ENCODE peak calls at places on chromosome 3, in eight cellular contexts. S is WERI-Rb-1; A is astrocyte of the spinal cord; W is stimulated activated CD4-positive, alpha-beta T cell treated with anti-CD3 and anti-CD28 coated beads, Interleukin-1b, Interleukin-23, amount 100 ng/mL, for 24 hours; V is AML-193; X is Caki2; M is activated T-cell treated with anti-CD3 and anti-CD28 coated beads for 1 hour; Q is T-cell. G is an unnamed sample.

GRCh38 chr3:102529452-102529851 is 94.6 kb downstream of the ZPLD1 start:
- DNase-seq in M (no peak), X (peak), V (no peak), W (no peak), A (peak), S (peak), Q (no peak), G (peak)

GRCh38 chr3:46350262-46350565 is 3.7 kb upstream of the CCR2 start:
- DNase-seq in W (no peak), X (no peak), M (no peak), Q (no peak), V (peak), S (no peak), A (no peak), G (no peak)

GRCh38 chr3:185280572-185281365 is 26.9 kb upstream of the EHHADH start:
- DNase-seq in W (no peak), S (no peak), V (peak), Q (no peak), X (peak), M (no peak), A (peak), G (peak)

GRCh38 chr3:988790-989189 is 104.0 kb upstream of the CNTN6 start:
- DNase-seq in Q (no peak), V (no peak), A (no peak), S (no peak), M (no peak), W (no peak), X (no peak), G (no peak)

GRCh38 chr3:3089017-3089416 is 21.2 kb downstream of the IL5RA start:
- DNase-seq in M (no peak), V (no peak), S (no peak), X (no peak), A (no peak), Q (no peak), W (no peak), G (no peak)

GRCh38 chr3:108877906-108878305 is 55.3 kb downstream of the TRAT1 start:
- DNase-seq in X (no peak), W (no peak), V (no peak), Q (no peak), A (no peak), S (no peak), M (no peak), G (no peak)

GRCh38 chr3:150319900-150320299 is 88.2 kb upstream of the TSC22D2 start:
- DNase-seq in S (peak), W (no peak), V (no peak), A (peak), X (peak), M (no peak), Q (no peak), G (no peak)

GRCh38 chr3:194204793-194205065 is 68.8 kb downstream of the HES1 start:
- DNase-seq in X (no peak), Q (no peak), V (no peak), W (no peak), M (no peak), A (no peak), S (no peak), G (no peak)

GRCh38 chr3:50381315-50381714 is 22.0 kb upstream of the TMEM115 start:
- DNase-seq in W (no peak), M (no peak), V (no peak), Q (no peak), X (no peak), S (peak), A (no peak), G (no peak)

GRCh38 chr3:113717818-113718217 is 21.4 kb upstream of the USF3 start:
- DNase-seq in X (no peak), S (no peak), Q (no peak), A (no peak), V (no peak), M (no peak), W (peak), G (no peak)

GRCh38 chr3:120477826-120478225 is 27.0 kb upstream of the FSTL1 start:
- DNase-seq in Q (no peak), S (peak), V (no peak), M (no peak), A (no peak), W (no peak), X (no peak), G (no peak)

GRCh38 chr3:127709320-127710060 is 36.7 kb downstream of the ABTB1 start:
- DNase-seq in A (peak), X (no peak), S (no peak), Q (no peak), W (no peak), M (no peak), V (no peak), G (no peak)

GRCh38 chr3:95923496-95924210 is 890.7 kb upstream of the EPHA6 start:
- DNase-seq in Q (no peak), M (no peak), X (peak), W (no peak), S (no peak), V (no peak), A (peak), G (no peak)

GRCh38 chr3:158058775-158059174 is 47.4 kb downstream of the SHOX2 start:
- DNase-seq in V (no peak), S (peak), X (no peak), Q (no peak), M (no peak), W (no peak), A (no peak), G (no peak)

GRCh38 chr3:54356299-54357037 is 234.1 kb downstream of the CACNA2D3 start:
- DNase-seq in Q (no peak), S (no peak), W (no peak), A (no peak), X (no peak), V (no peak), M (no peak), G (no peak)

GRCh38 chr3:126936110-126936509 is 46.8 kb upstream of the PLXNA1 start:
- DNase-seq in W (no peak), S (no peak), V (no peak), Q (no peak), A (no peak), M (no peak), X (no peak), G (no peak)

GRCh38 chr3:142269777-142270176 is 44.4 kb upstream of the GK5 start:
- DNase-seq in M (no peak), S (no peak), V (peak), X (no peak), W (no peak), Q (no peak), A (no peak), G (no peak)

GRCh38 chr3:113676252-113676651 is 20.2 kb downstream of the USF3 start:
- DNase-seq in M (no peak), A (no peak), X (no peak), S (no peak), Q (no peak), V (no peak), W (no peak), G (no peak)

GRCh38 chr3:13801361-13802214 is 78.3 kb downstream of the WNT7A start:
- DNase-seq in X (no peak), S (no peak), Q (no peak), V (no peak), A (no peak), W (no peak), M (no peak), G (no peak)

GRCh38 chr3:48595075-48595525 is at the start of gene COL7A1:
- DNase-seq in V (no peak), W (no peak), M (no peak), X (no peak), S (no peak), A (no peak), Q (no peak), G (peak)

GRCh38 chr3:116038968-116039950 is 406.0 kb downstream of the LSAMP start:
- DNase-seq in X (no peak), S (no peak), V (peak), A (no peak), M (no peak), Q (no peak), W (no peak), G (no peak)

GRCh38 chr3:42403737-42404136 is 6.7 kb downstream of the LYZL4 start:
- DNase-seq in Q (no peak), W (no peak), X (no peak), A (no peak), M (no peak), S (no peak), V (no peak), G (no peak)

GRCh38 chr3:196127308-196128040 is 45.6 kb upstream of the TFRC start:
- DNase-seq in W (no peak), X (no peak), S (no peak), M (no peak), V (no peak), Q (no peak), A (no peak), G (no peak)

GRCh38 chr3:100993309-100993708 is at the start of gene ABI3BP:
- DNase-seq in M (peak), X (peak), W (no peak), Q (no peak), V (no peak), S (peak), A (peak), G (no peak)

GRCh38 chr3:129616713-129617112 is 10.2 kb upstream of the PLXND1 start:
- DNase-seq in Q (no peak), S (no peak), M (no peak), A (no peak), W (no peak), V (no peak), X (no peak), G (no peak)

GRCh38 chr3:61901986-61902385 is 340.6 kb downstream of the PTPRG start:
- DNase-seq in A (no peak), X (no peak), V (no peak), Q (no peak), W (no peak), M (no peak), S (no peak), G (no peak)

GRCh38 chr3:72782521-72782920 is 65.7 kb downstream of the SHQ1 start:
- DNase-seq in V (no peak), Q (no peak), X (no peak), M (no peak), W (no peak), S (no peak), A (no peak), G (no peak)

GRCh38 chr3:81581966-81582599 is 179.4 kb downstream of the GBE1 start:
- DNase-seq in S (peak), A (peak), W (no peak), X (peak), M (no peak), V (peak), Q (no peak), G (peak)

GRCh38 chr3:141388823-141389617 is 20.7 kb downstream of the ZBTB38 start:
- DNase-seq in W (no peak), M (no peak), A (peak), Q (no peak), S (no peak), V (no peak), X (peak), G (no peak)

GRCh38 chr3:174397848-174398247 is 461.3 kb upstream of the NAALADL2 start:
- DNase-seq in V (peak), Q (no peak), S (no peak), X (peak), W (no peak), A (peak), M (no peak), G (no peak)

GRCh38 chr3:186286114-186286513 is 75.9 kb downstream of the DGKG start:
- DNase-seq in Q (no peak), S (no peak), X (no peak), A (peak), V (no peak), M (no peak), W (no peak), G (no peak)

GRCh38 chr3:134251731-134252391 is 1.2 kb upstream of the RYK start:
- DNase-seq in V (no peak), S (no peak), Q (no peak), A (no peak), M (no peak), X (no peak), W (no peak), G (no peak)

GRCh38 chr3:141242035-141242721 is 10.6 kb downstream of the PXYLP1 start:
- DNase-seq in V (no peak), M (no peak), W (no peak), Q (no peak), S (peak), X (no peak), A (no peak), G (no peak)

GRCh38 chr3:170079466-170080165 is 41.8 kb downstream of the GPR160 start:
- DNase-seq in M (no peak), V (no peak), A (no peak), X (peak), W (no peak), Q (no peak), S (no peak), G (no peak)

GRCh38 chr3:115624898-115625297 is 1.6 kb downstream of the GAP43 start:
- DNase-seq in W (no peak), Q (no peak), X (no peak), A (no peak), V (no peak), S (no peak), M (no peak), G (no peak)

GRCh38 chr3:138729279-138729678 is 105.4 kb downstream of the PIK3CB start:
- DNase-seq in A (no peak), X (peak), Q (no peak), M (no peak), S (no peak), V (no peak), W (no peak), G (no peak)

G was measured in D341Med.